ENCODE peak calls at places on chromosome 2, in eight cellular contexts. W, P, C, Z, Y, S, I and Q are unnamed samples.

GRCh38 chr2:191910518-191910917 is 63.6 kb upstream of the CAVIN2 start:
- DNase-seq in C (no peak), Z (no peak), W (no peak), I (no peak), P (no peak), Y (no peak), S (no peak), Q (no peak)

GRCh38 chr2:39646891-39647780 is 18.6 kb upstream of the TMEM178A start:
- DNase-seq in C (no peak), P (no peak), I (no peak), Y (no peak), W (no peak), S (no peak), Z (no peak), Q (no peak)

GRCh38 chr2:72920317-72921087 is 3.2 kb downstream of the EMX1 start:
- DNase-seq in C (peak), W (no peak), S (no peak), Y (no peak), Z (no peak), P (peak), I (peak), Q (peak)

GRCh38 chr2:71614976-71615768 is 161.8 kb downstream of the DYSF start:
- DNase-seq in Z (no peak), C (no peak), P (peak), Y (peak), S (no peak), I (peak), W (peak), Q (no peak)

GRCh38 chr2:239835056-239835455 is 190.1 kb downstream of the NDUFA10 start:
- DNase-seq in C (no peak), S (no peak), W (no peak), I (no peak), Z (no peak), Y (no peak), P (no peak), Q (no peak)

GRCh38 chr2:105406221-105406620 is 7.4 kb upstream of the FHL2 start:
- DNase-seq in P (no peak), S (no peak), Z (no peak), Y (peak), I (no peak), C (no peak), W (no peak), Q (no peak)

GRCh38 chr2:84749442-84749841 is 131.4 kb downstream of the TRABD2A start:
- DNase-seq in P (no peak), C (no peak), S (no peak), Z (no peak), W (no peak), I (no peak), Y (no peak), Q (no peak)

GRCh38 chr2:66377832-66378231 is 57.1 kb upstream of the MEIS1 start:
- DNase-seq in I (no peak), P (no peak), C (no peak), S (no peak), Y (no peak), Z (no peak), W (no peak), Q (no peak)

GRCh38 chr2:44751754-44752479 is 189.6 kb upstream of the SIX3 start:
- DNase-seq in P (no peak), C (no peak), I (no peak), Y (no peak), Z (no peak), W (no peak), S (no peak), Q (no peak)

GRCh38 chr2:173750332-173750731 is 214.8 kb downstream of the SP3 start:
- DNase-seq in P (no peak), Z (no peak), S (no peak), I (no peak), C (peak), Y (no peak), W (no peak), Q (no peak)

GRCh38 chr2:117232305-117232704 is 582.2 kb upstream of the DDX18 start:
- DNase-seq in S (no peak), I (no peak), W (no peak), C (no peak), Z (peak), Y (no peak), P (no peak), Q (no peak)

GRCh38 chr2:200619275-200619674 is 33.5 kb downstream of the AOX1 start:
- DNase-seq in W (no peak), I (no peak), Y (peak), C (no peak), Z (no peak), P (peak), S (no peak), Q (no peak)

GRCh38 chr2:117770696-117771095 is 43.8 kb upstream of the DDX18 start:
- DNase-seq in P (no peak), Z (no peak), C (no peak), W (no peak), S (no peak), I (no peak), Y (no peak), Q (no peak)

GRCh38 chr2:38184964-38185603 is 109.1 kb upstream of the CYP1B1 start:
- DNase-seq in C (no peak), Y (no peak), I (no peak), P (no peak), W (no peak), Z (no peak), S (no peak), Q (no peak)

GRCh38 chr2:124978597-124978996 is 953.5 kb downstream of the CNTNAP5 start:
- DNase-seq in P (no peak), I (no peak), Z (no peak), S (no peak), W (no peak), C (no peak), Y (no peak), Q (no peak)

GRCh38 chr2:10873790-10874437 is 37.8 kb upstream of the KCNF1 start:
- DNase-seq in Z (no peak), Y (no peak), C (no peak), W (no peak), S (no peak), I (no peak), P (no peak), Q (no peak)

GRCh38 chr2:1476617-1477195 is 63.4 kb downstream of the TPO start:
- DNase-seq in P (no peak), W (no peak), Z (no peak), C (no peak), I (no peak), S (no peak), Y (no peak), Q (no peak)

GRCh38 chr2:232275670-232276069 is 102.9 kb upstream of the ALPP start:
- DNase-seq in P (no peak), Y (no peak), I (no peak), Z (no peak), S (no peak), C (no peak), W (no peak), Q (no peak)
- TF ChIP-seq CTCF in P (no peak), Y (no peak), I (no peak), Z (no peak), S (no peak), C (no peak), W (no peak), Q (no peak)

GRCh38 chr2:59885536-59885935 is 667.9 kb downstream of the BCL11A start:
- DNase-seq in W (no peak), I (no peak), C (no peak), P (peak), Y (no peak), Z (no peak), S (no peak), Q (peak)
- TF ChIP-seq CTCF in W (no peak), I (no peak), C (no peak), P (no peak), Y (no peak), Z (no peak), S (no peak), Q (no peak)

DNA sequence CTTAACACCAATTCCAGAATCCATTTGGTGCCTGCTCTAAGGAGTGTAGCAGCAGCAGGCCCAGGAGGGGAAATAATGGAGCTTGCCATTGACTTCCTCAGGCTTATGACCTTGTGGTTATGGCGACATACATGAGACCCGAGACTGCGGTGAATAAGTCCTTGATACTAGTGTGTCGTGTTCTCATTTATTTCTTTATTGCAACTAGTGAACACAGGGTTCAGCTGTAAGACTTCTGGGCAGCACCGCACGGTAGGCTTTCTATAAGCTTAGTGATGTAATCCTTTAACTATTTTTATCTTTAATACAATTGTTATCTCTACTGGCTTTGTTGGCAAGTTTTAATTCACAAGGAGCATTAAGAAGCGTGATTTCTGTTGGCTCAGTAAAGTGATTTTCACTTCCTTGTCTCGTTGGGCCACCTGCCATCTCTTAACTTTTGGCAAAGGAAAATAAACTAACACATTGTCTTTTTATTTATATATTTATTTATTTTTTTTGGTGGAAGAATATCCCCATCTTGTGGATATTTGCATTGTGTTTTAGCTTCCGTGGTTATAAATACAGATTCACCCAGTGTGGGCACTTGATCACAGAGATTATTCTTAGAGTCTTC is 139.8 kb downstream of the LTBP1 start:
- DNase-seq in Y (peak), I (no peak), W (no peak), S (no peak), Z (peak), P (peak), C (no peak), Q (no peak)
- TF ChIP-seq CTCF in Y (peak), I (no peak), W (no peak), S (no peak), Z (peak), P (no peak), C (no peak), Q (no peak)

DNA sequence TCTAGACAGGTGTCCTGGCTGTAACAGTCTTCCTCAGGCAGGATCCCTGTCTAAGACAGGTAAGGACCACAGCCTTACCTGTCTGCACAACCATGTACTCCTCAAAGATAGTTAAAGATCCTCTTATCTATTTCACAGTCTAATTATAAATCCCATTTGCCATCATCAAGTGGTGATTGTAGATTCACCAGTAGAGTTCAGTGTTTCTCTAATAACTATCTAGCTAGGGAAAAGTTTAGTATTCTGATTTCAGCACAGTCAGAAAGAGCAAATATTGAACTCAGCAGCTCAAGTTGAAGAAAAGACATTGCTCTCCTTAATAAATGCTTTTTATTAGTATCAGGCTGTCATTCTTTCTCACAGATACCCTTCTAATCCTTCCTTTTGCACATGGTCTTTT is 1305.5 kb upstream of the NXPH2 start:
- DNase-seq in Z (no peak), C (no peak), S (no peak), P (no peak), W (no peak), I (no peak), Y (no peak), Q (no peak)
- TF ChIP-seq CTCF in Z (no peak), C (no peak), S (no peak), P (no peak), W (no peak), I (peak), Y (no peak), Q (no peak)

GRCh38 chr2:219912530-219912929 is 285.1 kb downstream of the SLC4A3 start:
- DNase-seq in I (no peak), Y (no peak), W (no peak), C (no peak), S (no peak), P (no peak), Z (no peak), Q (no peak)
- TF ChIP-seq CTCF in I (peak), Y (no peak), W (no peak), C (no peak), S (peak), P (no peak), Z (no peak), Q (no peak)

GRCh38 chr2:64228126-64228678 is 84.0 kb upstream of the PELI1 start:
- DNase-seq in Z (peak), Y (peak), S (peak), P (peak), W (peak), I (peak), C (peak), Q (peak)
- TF ChIP-seq CTCF in Z (no peak), Y (no peak), S (no peak), P (no peak), W (no peak), I (no peak), C (no peak), Q (no peak)

DNA sequence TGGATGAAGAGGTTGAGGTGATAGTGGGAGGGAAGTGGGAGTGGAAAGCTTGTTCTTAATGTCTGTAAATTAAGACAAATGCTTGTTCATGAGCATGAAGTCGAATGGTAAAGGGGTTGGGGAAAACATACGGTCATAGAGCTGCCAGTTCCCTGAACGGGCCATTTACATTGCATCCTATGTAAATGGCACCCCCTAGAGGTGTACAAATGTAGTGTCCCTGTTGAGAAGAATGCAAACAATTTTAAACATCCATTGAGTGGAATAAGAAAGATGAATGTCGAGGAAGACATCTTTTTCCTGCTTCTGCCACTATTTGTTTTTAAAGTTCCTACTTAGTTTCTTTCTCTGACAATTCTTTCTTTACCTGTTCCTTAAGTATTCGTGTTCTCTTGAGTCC is 155.7 kb downstream of the RDH14 start:
- DNase-seq in I (no peak), Z (no peak), S (no peak), P (no peak), C (no peak), W (no peak), Y (no peak), Q (no peak)
- TF ChIP-seq CTCF in I (no peak), Z (no peak), S (peak), P (no peak), C (peak), W (peak), Y (peak), Q (peak)

GRCh38 chr2:80501874-80502624 is 197.5 kb upstream of the LRRTM1 start:
- DNase-seq in I (no peak), P (no peak), Y (no peak), W (no peak), Z (no peak), S (no peak), C (no peak), Q (no peak)

GRCh38 chr2:80496770-80497169 is 192.2 kb upstream of the LRRTM1 start:
- DNase-seq in Z (no peak), W (no peak), C (no peak), S (no peak), P (no peak), I (no peak), Y (no peak), Q (no peak)

DNA sequence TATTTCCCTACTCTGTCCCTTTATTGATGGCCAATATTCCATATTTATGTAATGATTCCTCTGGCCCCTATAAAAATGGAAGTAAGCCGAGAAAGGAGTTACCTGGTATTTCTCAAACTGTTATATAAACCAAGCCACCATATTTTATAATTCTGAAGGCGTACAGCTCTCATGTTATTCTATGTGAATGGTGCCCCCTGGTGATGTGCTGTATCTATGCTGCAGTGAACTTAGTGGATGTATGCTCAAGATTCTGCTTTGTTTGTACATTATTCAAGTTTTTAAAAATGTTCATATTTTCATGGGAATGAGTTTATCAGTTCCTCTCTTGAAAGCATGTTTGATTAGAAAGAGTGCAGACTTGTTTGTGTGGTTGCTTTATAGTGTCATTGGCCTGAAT is 194.5 kb upstream of the LRRTM1 start:
- DNase-seq in S (no peak), I (no peak), W (no peak), P (no peak), Z (no peak), Y (peak), C (peak), Q (peak)
- TF ChIP-seq CTCF in S (peak), I (no peak), W (peak), P (no peak), Z (no peak), Y (no peak), C (peak), Q (no peak)

GRCh38 chr2:185980944-185981343 is 242.3 kb downstream of the FSIP2 start:
- DNase-seq in C (no peak), Z (no peak), S (no peak), P (no peak), W (no peak), I (no peak), Y (no peak), Q (no peak)

GRCh38 chr2:185978634-185979405 is 240.2 kb downstream of the FSIP2 start:
- DNase-seq in W (no peak), Z (no peak), I (no peak), Y (no peak), S (no peak), P (no peak), C (no peak), Q (no peak)

GRCh38 chr2:185984670-185985069 is 246.1 kb downstream of the FSIP2 start:
- DNase-seq in I (no peak), Z (no peak), Y (no peak), C (no peak), W (no peak), P (no peak), S (no peak), Q (no peak)

DNA sequence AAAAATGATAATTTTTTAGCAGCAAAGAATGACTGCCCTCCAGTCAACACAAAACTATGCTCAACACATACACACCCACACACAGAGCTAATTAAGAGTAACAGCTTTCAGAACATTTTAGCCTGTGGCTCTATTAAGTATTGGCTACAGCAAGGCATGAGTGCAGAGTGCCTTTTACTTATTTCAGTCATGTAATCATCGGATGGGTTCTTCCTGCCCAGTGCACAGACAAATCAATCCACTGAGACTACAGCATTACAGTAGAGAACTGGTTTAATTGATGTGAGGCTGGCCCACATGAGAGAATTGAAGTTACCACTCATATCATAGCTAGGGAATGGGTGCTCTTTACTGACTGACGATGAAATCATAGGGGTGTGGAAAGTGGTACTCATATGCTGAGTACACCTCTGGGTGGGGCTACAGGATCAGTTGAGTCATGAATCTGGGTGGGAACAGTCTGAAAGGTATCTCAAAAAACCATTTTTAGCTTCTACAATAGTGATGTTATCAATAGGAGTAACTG is 241.0 kb downstream of the FSIP2 start:
- DNase-seq in Y (no peak), S (no peak), W (no peak), Z (peak), P (no peak), I (no peak), C (no peak), Q (peak)
- TF ChIP-seq CTCF in Y (no peak), S (no peak), W (no peak), Z (no peak), P (no peak), I (no peak), C (no peak), Q (no peak)

GRCh38 chr2:151830966-151831365 is 2.7 kb upstream of the ARL5A start:
- DNase-seq in S (no peak), Y (no peak), I (no peak), C (no peak), Z (no peak), W (no peak), P (no peak), Q (no peak)

GRCh38 chr2:151828890-151829324 is 686 bp upstream of the ARL5A start:
- DNase-seq in Z (no peak), W (no peak), S (no peak), P (no peak), Y (no peak), C (no peak), I (no peak), Q (no peak)

GRCh38 chr2:151826737-151827157 is 1.5 kb downstream of the ARL5A start:
- DNase-seq in W (no peak), C (no peak), I (no peak), Y (no peak), P (no peak), Z (no peak), S (no peak), Q (peak)

GRCh38 chr2:151827564-151828142 is 568 bp downstream of the ARL5A start:
- DNase-seq in C (peak), S (peak), P (peak), I (peak), Z (peak), Y (peak), W (no peak), Q (peak)

GRCh38 chr2:151828143-151828889 is at the start of gene ARL5A:
- DNase-seq in Y (peak), W (peak), P (peak), S (peak), C (peak), I (peak), Z (peak), Q (peak)
- TF ChIP-seq CTCF in Y (no peak), W (no peak), P (no peak), S (no peak), C (no peak), I (no peak), Z (no peak), Q (no peak)